ENCODE peak calls at places on chromosomes 11 and 22, in seven cellular contexts. One of them, this sample, is unnamed.

GRCh38 chr22:40334060-40334459 is 12.2 kb upstream of the ADSL start:
- DNase-seq in mesendoderm: no peak
- DNase-seq in H9: no peak
- DNase-seq in mesenchymal stem cell: no peak
- DNase-seq in IMR-90: no peak
- DNase-seq in H1: no peak
- DNase-seq in trophoblast cell: no peak
- DNase-seq in this sample: no peak

GRCh38 chr11:10606536-10607208 is 38.2 kb upstream of the LYVE1 start:
- DNase-seq in mesendoderm: no peak
- DNase-seq in H9: no peak
- DNase-seq in mesenchymal stem cell: peak; percentile 81
- DNase-seq in IMR-90: peak; percentile 86
- DNase-seq in H1: no peak
- DNase-seq in trophoblast cell: no peak
- DNase-seq in this sample: no peak

GRCh38 chr22:46148336-46148735 is 2.0 kb upstream of the PPARA start:
- DNase-seq in mesendoderm: no peak
- DNase-seq in H9: no peak
- DNase-seq in mesenchymal stem cell: no peak
- DNase-seq in IMR-90: no peak
- DNase-seq in H1: no peak
- DNase-seq in trophoblast cell: no peak
- DNase-seq in this sample: no peak

GRCh38 chr11:127281534-127281933 is 281.0 kb upstream of the KIRREL3 start:
- DNase-seq in mesendoderm: no peak
- DNase-seq in H9: no peak
- DNase-seq in mesenchymal stem cell: no peak
- DNase-seq in IMR-90: no peak
- DNase-seq in H1: no peak
- DNase-seq in trophoblast cell: no peak
- DNase-seq in this sample: no peak

GRCh38 chr11:11786771-11787170 is 55.0 kb upstream of the USP47 start:
- DNase-seq in mesendoderm: peak; percentile 68
- DNase-seq in H9: no peak
- DNase-seq in mesenchymal stem cell: peak; percentile 46
- DNase-seq in IMR-90: peak; percentile 40
- DNase-seq in H1: no peak
- DNase-seq in trophoblast cell: no peak
- DNase-seq in this sample: no peak

GRCh38 chr22:23183107-23183698 is 2.9 kb downstream of the BCR start:
- DNase-seq in mesendoderm: peak; percentile 94
- DNase-seq in H9: peak; percentile 79
- DNase-seq in mesenchymal stem cell: peak; percentile 55
- DNase-seq in IMR-90: peak; percentile 66
- DNase-seq in H1: peak; percentile 39
- DNase-seq in trophoblast cell: peak; percentile 52
- DNase-seq in this sample: peak; percentile 74

GRCh38 chr22:26394787-26395186 is 34.3 kb upstream of the ASPHD2 start:
- DNase-seq in mesendoderm: no peak
- DNase-seq in H9: no peak
- DNase-seq in mesenchymal stem cell: no peak
- DNase-seq in IMR-90: no peak
- DNase-seq in H1: no peak
- DNase-seq in trophoblast cell: no peak
- DNase-seq in this sample: peak; percentile 62

GRCh38 chr11:11895672-11896071 is 53.9 kb downstream of the USP47 start:
- DNase-seq in mesendoderm: no peak
- DNase-seq in H9: no peak
- DNase-seq in mesenchymal stem cell: no peak
- DNase-seq in IMR-90: peak; percentile 10
- DNase-seq in H1: no peak
- DNase-seq in trophoblast cell: no peak
- DNase-seq in this sample: no peak

GRCh38 chr22:31096637-31097274 is 10.6 kb downstream of the SELENOM start:
- DNase-seq in mesendoderm: no peak
- DNase-seq in H9: peak; percentile 70
- DNase-seq in mesenchymal stem cell: no peak
- DNase-seq in IMR-90: no peak
- DNase-seq in H1: no peak
- DNase-seq in trophoblast cell: no peak
- DNase-seq in this sample: no peak

GRCh38 chr22:45344339-45344738 is 34.6 kb downstream of the FAM118A start:
- DNase-seq in mesendoderm: peak; percentile 58
- DNase-seq in H9: peak; percentile 38
- DNase-seq in mesenchymal stem cell: peak; percentile 28
- DNase-seq in IMR-90: no peak
- DNase-seq in H1: no peak
- DNase-seq in trophoblast cell: no peak
- DNase-seq in this sample: peak; percentile 5

GRCh38 chr11:124297921-124298320 is 15.8 kb downstream of the OR8D1 start:
- DNase-seq in mesendoderm: no peak
- DNase-seq in H9: no peak
- DNase-seq in mesenchymal stem cell: no peak
- DNase-seq in IMR-90: peak; percentile 27
- DNase-seq in H1: no peak
- DNase-seq in trophoblast cell: no peak
- DNase-seq in this sample: no peak

GRCh38 chr11:67309661-67310061 is 6.3 kb downstream of the SSH3 start:
- DNase-seq in mesendoderm: no peak
- DNase-seq in H9: no peak
- DNase-seq in mesenchymal stem cell: no peak
- DNase-seq in IMR-90: no peak
- DNase-seq in H1: no peak
- DNase-seq in trophoblast cell: no peak
- DNase-seq in this sample: no peak

GRCh38 chr11:100584201-100584600 is 102.9 kb upstream of the ARHGAP42 start:
- DNase-seq in mesendoderm: no peak
- DNase-seq in H9: no peak
- DNase-seq in mesenchymal stem cell: no peak
- DNase-seq in IMR-90: no peak
- DNase-seq in H1: no peak
- DNase-seq in trophoblast cell: no peak
- DNase-seq in this sample: no peak

GRCh38 chr22:44597616-44598015 is 99.6 kb upstream of the RTL6 start:
- DNase-seq in mesendoderm: peak; percentile 31
- DNase-seq in H9: no peak
- DNase-seq in mesenchymal stem cell: peak; percentile 42
- DNase-seq in IMR-90: peak; percentile 29
- DNase-seq in H1: no peak
- DNase-seq in trophoblast cell: no peak
- DNase-seq in this sample: no peak

GRCh38 chr11:36627471-36627870 is 29.4 kb upstream of the RAG2 start:
- DNase-seq in mesendoderm: no peak
- DNase-seq in H9: no peak
- DNase-seq in mesenchymal stem cell: no peak
- DNase-seq in IMR-90: no peak
- DNase-seq in H1: no peak
- DNase-seq in trophoblast cell: no peak
- DNase-seq in this sample: no peak

GRCh38 chr11:111512296-111513239 is at the start of gene BTG4:
- DNase-seq in mesendoderm: peak; percentile 67
- DNase-seq in H9: peak; percentile 56
- DNase-seq in mesenchymal stem cell: peak; percentile 51
- DNase-seq in IMR-90: no peak
- DNase-seq in H1: no peak
- DNase-seq in trophoblast cell: peak; percentile 62
- DNase-seq in this sample: no peak

GRCh38 chr22:46484861-46485595 is 52.4 kb downstream of the CELSR1 start:
- DNase-seq in mesendoderm: peak; percentile 19
- DNase-seq in H9: no peak
- DNase-seq in mesenchymal stem cell: no peak
- DNase-seq in IMR-90: peak; percentile 61
- DNase-seq in H1: no peak
- DNase-seq in trophoblast cell: peak; percentile 14
- DNase-seq in this sample: no peak

GRCh38 chr11:109426442-109426841 is 4.5 kb downstream of the C11orf87 start:
- DNase-seq in mesendoderm: no peak
- DNase-seq in H9: no peak
- DNase-seq in mesenchymal stem cell: peak; percentile 11
- DNase-seq in IMR-90: no peak
- DNase-seq in H1: no peak
- DNase-seq in trophoblast cell: no peak
- DNase-seq in this sample: no peak

GRCh38 chr11:113397212-113397611 is 9.6 kb downstream of the ANKK1 start:
- DNase-seq in mesendoderm: no peak
- DNase-seq in H9: no peak
- DNase-seq in mesenchymal stem cell: no peak
- DNase-seq in IMR-90: no peak
- DNase-seq in H1: no peak
- DNase-seq in trophoblast cell: no peak
- DNase-seq in this sample: no peak

GRCh38 chr11:43359432-43359818 is 705 bp downstream of the TTC17 start:
- DNase-seq in mesendoderm: peak; percentile 61
- DNase-seq in H9: peak; percentile 43
- DNase-seq in mesenchymal stem cell: peak; percentile 57
- DNase-seq in IMR-90: peak; percentile 28
- DNase-seq in H1: no peak
- DNase-seq in trophoblast cell: peak; percentile 19
- DNase-seq in this sample: peak; percentile 23

GRCh38 chr11:64877390-64878222 is 815 bp downstream of the EHD1 start:
- DNase-seq in mesendoderm: no peak
- DNase-seq in H9: no peak
- DNase-seq in mesenchymal stem cell: no peak
- DNase-seq in IMR-90: no peak
- DNase-seq in H1: no peak
- DNase-seq in trophoblast cell: peak; percentile 35
- DNase-seq in this sample: no peak

GRCh38 chr11:122209619-122210377 is 93.8 kb upstream of the BLID start:
- DNase-seq in mesendoderm: no peak
- DNase-seq in H9: no peak
- DNase-seq in mesenchymal stem cell: peak; percentile 76
- DNase-seq in IMR-90: peak; percentile 88
- DNase-seq in H1: no peak
- DNase-seq in trophoblast cell: no peak
- DNase-seq in this sample: no peak

DNA sequence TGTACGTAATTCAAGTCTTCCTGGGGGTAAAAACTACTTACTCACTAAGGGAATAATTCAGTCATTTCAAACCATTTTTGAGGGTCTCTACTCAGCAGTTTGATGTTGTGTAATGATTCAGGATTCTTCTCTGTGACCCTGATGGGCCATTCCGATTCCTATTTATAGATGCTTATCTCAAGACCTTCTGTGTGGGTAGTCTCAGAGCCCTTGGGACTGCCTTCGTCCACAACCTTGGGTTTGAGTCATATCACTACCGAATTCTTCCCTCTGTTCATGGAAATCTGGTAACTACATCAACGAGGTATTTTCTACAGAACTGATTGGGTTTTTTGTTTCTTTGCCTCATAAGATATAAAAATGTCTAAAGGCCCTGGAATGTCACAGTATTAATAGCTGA is 14.3 kb upstream of the CBX6 start:
- DNase-seq in mesendoderm: no peak
- DNase-seq in H9: no peak
- DNase-seq in mesenchymal stem cell: no peak
- DNase-seq in IMR-90: no peak
- DNase-seq in H1: no peak
- DNase-seq in trophoblast cell: no peak
- DNase-seq in this sample: no peak
- H2BK5ac ChIP-seq in mesendoderm: no peak overlapping the region
- H2BK5ac ChIP-seq in H9: no peak overlapping the region
- H2BK5ac ChIP-seq in mesenchymal stem cell: no peak overlapping the region
- H2BK5ac ChIP-seq in IMR-90: no peak overlapping the region
- H2BK5ac ChIP-seq in H1: no peak overlapping the region
- H2BK5ac ChIP-seq in trophoblast cell: no peak overlapping the region
- H2BK5ac ChIP-seq in this sample: no peak overlapping the region

GRCh38 chr11:45596571-45596970 is 68.9 kb downstream of the CHST1 start:
- DNase-seq in mesendoderm: no peak
- DNase-seq in H9: no peak
- DNase-seq in mesenchymal stem cell: no peak
- DNase-seq in IMR-90: no peak
- DNase-seq in H1: no peak
- DNase-seq in trophoblast cell: no peak
- DNase-seq in this sample: no peak
- H3K18ac ChIP-seq in mesendoderm: no peak overlapping the region
- H3K18ac ChIP-seq in H9: no peak overlapping the region
- H3K18ac ChIP-seq in mesenchymal stem cell: no peak overlapping the region
- H3K18ac ChIP-seq in IMR-90: no peak overlapping the region
- H3K18ac ChIP-seq in H1: no peak overlapping the region
- H3K18ac ChIP-seq in trophoblast cell: no peak overlapping the region
- H3K18ac ChIP-seq in this sample: no peak overlapping the region

DNA sequence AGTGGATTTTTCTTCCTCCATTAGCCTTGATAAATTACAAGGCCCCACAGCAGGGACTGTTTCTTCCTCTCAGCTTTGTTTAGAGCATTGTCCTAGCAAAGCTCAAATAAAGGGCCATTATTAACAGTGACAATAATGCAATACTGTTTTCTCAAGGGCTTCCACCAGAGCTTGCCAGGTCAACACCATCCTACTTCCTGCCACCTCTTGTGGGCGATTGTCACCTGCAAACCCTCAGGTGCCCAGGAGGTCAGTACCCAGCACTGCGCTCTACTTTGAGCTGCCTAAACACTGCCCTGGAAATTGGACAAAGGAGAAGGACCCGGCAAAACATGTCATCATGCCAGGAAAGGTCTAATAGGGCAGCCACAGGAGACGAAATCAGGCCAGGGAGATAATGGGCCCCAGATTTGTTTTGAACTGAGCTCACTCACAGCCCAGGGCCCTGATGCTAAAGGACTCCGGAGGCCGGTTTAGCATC is 95.2 kb downstream of the ABTB2 start:
- DNase-seq in mesendoderm: no peak
- DNase-seq in H9: no peak
- DNase-seq in mesenchymal stem cell: no peak
- DNase-seq in IMR-90: no peak
- DNase-seq in H1: no peak
- DNase-seq in trophoblast cell: no peak
- DNase-seq in this sample: no peak
- H2BK5ac ChIP-seq in mesendoderm: no peak overlapping the region
- H2BK5ac ChIP-seq in H9: no peak overlapping the region
- H2BK5ac ChIP-seq in mesenchymal stem cell: no peak overlapping the region
- H2BK5ac ChIP-seq in IMR-90: no peak overlapping the region
- H2BK5ac ChIP-seq in H1: no peak overlapping the region
- H2BK5ac ChIP-seq in trophoblast cell: no peak overlapping the region
- H2BK5ac ChIP-seq in this sample: no peak overlapping the region

DNA sequence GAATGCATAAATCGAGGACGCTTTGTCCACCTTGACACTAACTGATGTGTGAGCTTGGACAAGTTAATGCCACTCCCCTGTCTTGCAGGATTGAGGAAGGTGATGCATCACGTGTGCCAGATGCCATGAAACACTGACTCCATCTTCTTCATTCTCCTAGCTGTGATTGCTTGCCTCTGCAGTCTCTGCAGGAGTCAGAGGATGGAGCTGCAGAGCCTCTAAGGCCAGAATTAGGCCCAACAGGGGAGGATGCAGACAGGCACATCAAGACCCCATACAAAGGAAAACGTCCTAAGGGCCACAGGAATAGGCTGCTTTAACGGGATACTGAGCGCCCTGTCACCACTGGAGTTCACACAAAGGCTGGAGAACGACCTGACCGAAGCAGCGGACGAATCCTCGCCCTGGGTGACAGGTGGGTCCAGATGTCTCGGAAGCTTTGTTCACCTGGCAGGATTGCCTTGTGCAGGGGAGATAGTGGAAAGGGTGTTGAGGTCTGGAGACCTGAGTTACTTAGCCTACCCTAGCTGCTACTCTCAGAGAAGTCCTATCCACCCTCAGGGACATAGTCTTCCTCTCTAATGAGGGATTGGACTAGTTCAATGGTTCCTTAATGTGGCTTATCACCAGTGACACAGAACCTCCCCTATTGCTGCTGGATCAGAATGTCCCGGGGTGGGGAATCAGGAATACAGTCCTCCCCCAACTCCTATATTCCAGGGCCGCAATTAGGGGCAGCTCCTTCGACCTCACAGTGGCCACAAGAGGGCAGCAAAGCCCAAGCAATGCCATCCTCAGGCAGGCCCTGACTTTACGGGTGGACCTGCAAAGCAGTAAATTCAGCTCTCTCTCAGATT is 32.4 kb downstream of the DBX1 start:
- DNase-seq in mesendoderm: peak; percentile 81
- DNase-seq in H9: peak; percentile 85
- DNase-seq in mesenchymal stem cell: peak; percentile 64
- DNase-seq in IMR-90: peak; percentile 69
- DNase-seq in H1: no peak
- DNase-seq in trophoblast cell: peak; percentile 57
- DNase-seq in this sample: peak; percentile 78
- H3K18ac ChIP-seq in mesendoderm: no peak overlapping the region
- H3K18ac ChIP-seq in H9: no peak overlapping the region
- H3K18ac ChIP-seq in mesenchymal stem cell: no peak overlapping the region
- H3K18ac ChIP-seq in IMR-90: no peak overlapping the region
- H3K18ac ChIP-seq in H1: no peak overlapping the region
- H3K18ac ChIP-seq in trophoblast cell: no peak overlapping the region
- H3K18ac ChIP-seq in this sample: peak overlapping the region; percentile 33